ENCODE peak calls at places on chromosome 12, in nine cellular contexts. One of them, this sample, is unnamed.

GRCh38 chr12:112904571-112904970 is 2.2 kb upstream of the OAS1 start:
- DNase-seq in psoas muscle: no peak
- DNase-seq in ovary: no peak
- DNase-seq in SK-N-SH: no peak
- DNase-seq in tibial artery: no peak
- DNase-seq in epithelial cell of esophagus: no peak
- DNase-seq in GM20000: no peak
- DNase-seq in AG04450: no peak
- DNase-seq in dorsolateral prefrontal cortex: no peak
- DNase-seq in this sample: no peak

GRCh38 chr12:132108211-132108832 is 35.8 kb downstream of the DDX51 start:
- DNase-seq in psoas muscle: no peak
- DNase-seq in ovary: no peak
- DNase-seq in SK-N-SH: no peak
- DNase-seq in tibial artery: no peak
- DNase-seq in epithelial cell of esophagus: no peak
- DNase-seq in GM20000: no peak
- DNase-seq in AG04450: no peak
- DNase-seq in dorsolateral prefrontal cortex: no peak
- DNase-seq in this sample: no peak

GRCh38 chr12:132196038-132196872 is 52.0 kb downstream of the NOC4L start:
- DNase-seq in psoas muscle: no peak
- DNase-seq in ovary: no peak
- DNase-seq in SK-N-SH: no peak
- DNase-seq in tibial artery: no peak
- DNase-seq in epithelial cell of esophagus: no peak
- DNase-seq in GM20000: no peak
- DNase-seq in AG04450: no peak
- DNase-seq in dorsolateral prefrontal cortex: no peak
- DNase-seq in this sample: no peak

GRCh38 chr12:132584472-132584871 is 25.9 kb downstream of the LRCOL1 start:
- DNase-seq in psoas muscle: no peak
- DNase-seq in ovary: no peak
- DNase-seq in SK-N-SH: no peak
- DNase-seq in tibial artery: no peak
- DNase-seq in epithelial cell of esophagus: no peak
- DNase-seq in GM20000: no peak
- DNase-seq in AG04450: no peak
- DNase-seq in dorsolateral prefrontal cortex: no peak
- DNase-seq in this sample: no peak

GRCh38 chr12:7439579-7440505 is 4.1 kb downstream of the CD163L1 start:
- DNase-seq in psoas muscle: no peak
- DNase-seq in ovary: no peak
- DNase-seq in SK-N-SH: peak
- DNase-seq in tibial artery: no peak
- DNase-seq in epithelial cell of esophagus: peak
- DNase-seq in GM20000: peak
- DNase-seq in AG04450: peak
- DNase-seq in dorsolateral prefrontal cortex: no peak
- DNase-seq in this sample: no peak

GRCh38 chr12:98741615-98742265 is 96.7 kb downstream of the APAF1 start:
- DNase-seq in psoas muscle: no peak
- DNase-seq in ovary: no peak
- DNase-seq in SK-N-SH: no peak
- DNase-seq in tibial artery: no peak
- DNase-seq in epithelial cell of esophagus: no peak
- DNase-seq in GM20000: no peak
- DNase-seq in AG04450: no peak
- DNase-seq in dorsolateral prefrontal cortex: no peak
- DNase-seq in this sample: no peak

GRCh38 chr12:112537710-112538396 is 119.1 kb downstream of the PTPN11 start:
- DNase-seq in psoas muscle: no peak
- DNase-seq in ovary: no peak
- DNase-seq in SK-N-SH: peak
- DNase-seq in tibial artery: no peak
- DNase-seq in epithelial cell of esophagus: peak
- DNase-seq in GM20000: no peak
- DNase-seq in AG04450: no peak
- DNase-seq in dorsolateral prefrontal cortex: no peak
- DNase-seq in this sample: no peak

GRCh38 chr12:131454418-131455217 is 256.3 kb upstream of the SFSWAP start:
- DNase-seq in psoas muscle: no peak
- DNase-seq in ovary: no peak
- DNase-seq in SK-N-SH: peak
- DNase-seq in tibial artery: peak
- DNase-seq in epithelial cell of esophagus: no peak
- DNase-seq in GM20000: peak
- DNase-seq in AG04450: no peak
- DNase-seq in dorsolateral prefrontal cortex: no peak
- DNase-seq in this sample: no peak

GRCh38 chr12:45351921-45352670 is 136.2 kb downstream of the ANO6 start:
- DNase-seq in psoas muscle: no peak
- DNase-seq in ovary: peak
- DNase-seq in SK-N-SH: no peak
- DNase-seq in tibial artery: no peak
- DNase-seq in epithelial cell of esophagus: no peak
- DNase-seq in GM20000: no peak
- DNase-seq in AG04450: no peak
- DNase-seq in dorsolateral prefrontal cortex: no peak
- DNase-seq in this sample: no peak

GRCh38 chr12:130948136-130948535 is 5.6 kb upstream of the ADGRD1 start:
- DNase-seq in psoas muscle: no peak
- DNase-seq in ovary: no peak
- DNase-seq in SK-N-SH: no peak
- DNase-seq in tibial artery: no peak
- DNase-seq in epithelial cell of esophagus: no peak
- DNase-seq in GM20000: no peak
- DNase-seq in AG04450: no peak
- DNase-seq in dorsolateral prefrontal cortex: no peak
- DNase-seq in this sample: no peak

GRCh38 chr12:113136128-113136989 is 798 bp upstream of the RASAL1 start:
- DNase-seq in psoas muscle: no peak
- DNase-seq in ovary: no peak
- DNase-seq in SK-N-SH: peak
- DNase-seq in tibial artery: no peak
- DNase-seq in epithelial cell of esophagus: no peak
- DNase-seq in GM20000: no peak
- DNase-seq in AG04450: no peak
- DNase-seq in dorsolateral prefrontal cortex: peak
- DNase-seq in this sample: no peak

GRCh38 chr12:86148071-86148470 is 108.1 kb downstream of the MGAT4C start:
- DNase-seq in psoas muscle: no peak
- DNase-seq in ovary: no peak
- DNase-seq in SK-N-SH: no peak
- DNase-seq in tibial artery: no peak
- DNase-seq in epithelial cell of esophagus: peak
- DNase-seq in GM20000: no peak
- DNase-seq in AG04450: no peak
- DNase-seq in dorsolateral prefrontal cortex: no peak
- DNase-seq in this sample: no peak

GRCh38 chr12:42568952-42569916 is 20.3 kb downstream of the PRICKLE1 start:
- DNase-seq in psoas muscle: no peak
- DNase-seq in ovary: no peak
- DNase-seq in SK-N-SH: no peak
- DNase-seq in tibial artery: no peak
- DNase-seq in epithelial cell of esophagus: peak
- DNase-seq in GM20000: peak
- DNase-seq in AG04450: no peak
- DNase-seq in dorsolateral prefrontal cortex: no peak
- DNase-seq in this sample: no peak
- TF ChIP-seq CTCF in psoas muscle: peak
- TF ChIP-seq CTCF in ovary: peak
- TF ChIP-seq CTCF in SK-N-SH: peak
- TF ChIP-seq CTCF in tibial artery: peak
- TF ChIP-seq CTCF in epithelial cell of esophagus: peak
- TF ChIP-seq CTCF in GM20000: peak
- TF ChIP-seq CTCF in AG04450: peak
- TF ChIP-seq CTCF in dorsolateral prefrontal cortex: peak
- TF ChIP-seq CTCF in this sample: peak

GRCh38 chr12:51926064-51926632 is 18.8 kb downstream of the ACVRL1 start:
- DNase-seq in psoas muscle: no peak
- DNase-seq in ovary: no peak
- DNase-seq in SK-N-SH: no peak
- DNase-seq in tibial artery: peak
- DNase-seq in epithelial cell of esophagus: no peak
- DNase-seq in GM20000: no peak
- DNase-seq in AG04450: no peak
- DNase-seq in dorsolateral prefrontal cortex: no peak
- DNase-seq in this sample: no peak

GRCh38 chr12:51923506-51924365 is 16.4 kb downstream of the ACVRL1 start:
- DNase-seq in psoas muscle: peak
- DNase-seq in ovary: peak
- DNase-seq in SK-N-SH: peak
- DNase-seq in tibial artery: peak
- DNase-seq in epithelial cell of esophagus: peak
- DNase-seq in GM20000: peak
- DNase-seq in AG04450: no peak
- DNase-seq in dorsolateral prefrontal cortex: no peak
- DNase-seq in this sample: no peak

GRCh38 chr12:51924551-51925399 is 17.5 kb downstream of the ACVRL1 start:
- DNase-seq in psoas muscle: no peak
- DNase-seq in ovary: no peak
- DNase-seq in SK-N-SH: no peak
- DNase-seq in tibial artery: peak
- DNase-seq in epithelial cell of esophagus: no peak
- DNase-seq in GM20000: peak
- DNase-seq in AG04450: no peak
- DNase-seq in dorsolateral prefrontal cortex: no peak
- DNase-seq in this sample: no peak

GRCh38 chr12:51925400-51926063 is 18.2 kb downstream of the ACVRL1 start:
- DNase-seq in psoas muscle: no peak
- DNase-seq in ovary: no peak
- DNase-seq in SK-N-SH: no peak
- DNase-seq in tibial artery: no peak
- DNase-seq in epithelial cell of esophagus: no peak
- DNase-seq in GM20000: no peak
- DNase-seq in AG04450: no peak
- DNase-seq in dorsolateral prefrontal cortex: no peak
- DNase-seq in this sample: no peak

DNA sequence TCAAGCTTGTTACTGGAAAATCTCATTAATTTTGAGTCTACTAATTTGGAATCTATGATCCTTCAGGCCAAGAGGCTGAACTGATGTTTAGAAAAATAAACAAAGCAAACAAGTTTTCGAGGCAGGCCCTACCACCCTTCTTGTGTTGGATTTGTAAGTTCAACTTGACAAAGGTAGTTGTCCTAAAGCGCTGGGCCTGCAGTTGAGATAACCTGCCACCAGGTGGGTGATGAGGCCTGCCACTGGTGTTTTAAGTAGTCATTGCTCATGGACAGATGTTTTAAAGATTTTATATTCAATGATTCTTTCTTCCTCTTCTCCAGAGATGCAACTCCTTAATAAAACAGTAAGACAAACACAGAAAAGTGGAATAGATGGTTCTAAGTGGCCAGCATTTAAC is 19.4 kb downstream of the ACVRL1 start:
- DNase-seq in psoas muscle: no peak
- DNase-seq in ovary: no peak
- DNase-seq in SK-N-SH: no peak
- DNase-seq in tibial artery: peak
- DNase-seq in epithelial cell of esophagus: peak
- DNase-seq in GM20000: peak
- DNase-seq in AG04450: no peak
- DNase-seq in dorsolateral prefrontal cortex: no peak
- DNase-seq in this sample: no peak
- TF ChIP-seq CTCF in psoas muscle: peak
- TF ChIP-seq CTCF in ovary: no peak
- TF ChIP-seq CTCF in SK-N-SH: peak
- TF ChIP-seq CTCF in tibial artery: peak
- TF ChIP-seq CTCF in epithelial cell of esophagus: peak
- TF ChIP-seq CTCF in GM20000: peak
- TF ChIP-seq CTCF in AG04450: peak
- TF ChIP-seq CTCF in dorsolateral prefrontal cortex: no peak
- TF ChIP-seq CTCF in this sample: peak

DNA sequence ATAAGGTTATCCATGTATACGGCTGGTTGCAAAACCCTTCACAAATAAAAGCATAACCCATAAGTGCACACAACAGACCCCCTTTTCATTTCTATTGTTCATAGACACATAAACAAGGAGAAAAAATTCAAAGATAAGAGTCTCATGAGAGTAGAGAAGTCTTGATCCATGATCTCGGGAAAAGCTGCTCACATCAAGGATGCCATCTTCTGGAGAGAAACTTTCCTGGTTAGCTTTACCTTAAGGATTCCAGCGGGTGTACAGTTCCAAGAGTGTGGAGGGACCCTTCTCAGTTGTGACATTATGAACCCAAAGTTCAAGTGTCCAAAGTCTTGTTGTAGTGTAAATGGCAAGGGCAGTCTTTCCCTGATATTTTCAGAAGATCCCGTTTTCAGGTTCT is 144.5 kb downstream of the LLPH start:
- DNase-seq in psoas muscle: no peak
- DNase-seq in ovary: no peak
- DNase-seq in SK-N-SH: no peak
- DNase-seq in tibial artery: no peak
- DNase-seq in epithelial cell of esophagus: no peak
- DNase-seq in GM20000: no peak
- DNase-seq in AG04450: no peak
- DNase-seq in dorsolateral prefrontal cortex: no peak
- DNase-seq in this sample: no peak
- TF ChIP-seq CTCF in psoas muscle: no peak
- TF ChIP-seq CTCF in ovary: no peak
- TF ChIP-seq CTCF in SK-N-SH: no peak
- TF ChIP-seq CTCF in tibial artery: no peak
- TF ChIP-seq CTCF in epithelial cell of esophagus: peak
- TF ChIP-seq CTCF in GM20000: no peak
- TF ChIP-seq CTCF in AG04450: no peak
- TF ChIP-seq CTCF in dorsolateral prefrontal cortex: no peak
- TF ChIP-seq CTCF in this sample: no peak

GRCh38 chr12:9050521-9051155 is 61.3 kb downstream of the KLRG1 start:
- DNase-seq in psoas muscle: no peak
- DNase-seq in ovary: no peak
- DNase-seq in SK-N-SH: no peak
- DNase-seq in tibial artery: no peak
- DNase-seq in epithelial cell of esophagus: no peak
- DNase-seq in GM20000: no peak
- DNase-seq in AG04450: no peak
- DNase-seq in dorsolateral prefrontal cortex: no peak
- DNase-seq in this sample: no peak

GRCh38 chr12:9047105-9047504 is 57.8 kb downstream of the KLRG1 start:
- DNase-seq in psoas muscle: no peak
- DNase-seq in ovary: no peak
- DNase-seq in SK-N-SH: no peak
- DNase-seq in tibial artery: no peak
- DNase-seq in epithelial cell of esophagus: peak
- DNase-seq in GM20000: no peak
- DNase-seq in AG04450: no peak
- DNase-seq in dorsolateral prefrontal cortex: no peak
- DNase-seq in this sample: no peak

GRCh38 chr12:9051156-9051545 is 61.8 kb downstream of the KLRG1 start:
- DNase-seq in psoas muscle: no peak
- DNase-seq in ovary: no peak
- DNase-seq in SK-N-SH: no peak
- DNase-seq in tibial artery: no peak
- DNase-seq in epithelial cell of esophagus: no peak
- DNase-seq in GM20000: no peak
- DNase-seq in AG04450: no peak
- DNase-seq in dorsolateral prefrontal cortex: no peak
- DNase-seq in this sample: no peak

GRCh38 chr12:9048930-9049329 is 59.6 kb downstream of the KLRG1 start:
- DNase-seq in psoas muscle: no peak
- DNase-seq in ovary: no peak
- DNase-seq in SK-N-SH: no peak
- DNase-seq in tibial artery: no peak
- DNase-seq in epithelial cell of esophagus: no peak
- DNase-seq in GM20000: no peak
- DNase-seq in AG04450: no peak
- DNase-seq in dorsolateral prefrontal cortex: no peak
- DNase-seq in this sample: no peak

GRCh38 chr12:9049520-9050133 is 60.3 kb downstream of the KLRG1 start:
- DNase-seq in psoas muscle: no peak
- DNase-seq in ovary: no peak
- DNase-seq in SK-N-SH: peak
- DNase-seq in tibial artery: no peak
- DNase-seq in epithelial cell of esophagus: peak
- DNase-seq in GM20000: no peak
- DNase-seq in AG04450: peak
- DNase-seq in dorsolateral prefrontal cortex: no peak
- DNase-seq in this sample: no peak
- TF ChIP-seq CTCF in psoas muscle: peak
- TF ChIP-seq CTCF in ovary: peak
- TF ChIP-seq CTCF in SK-N-SH: peak
- TF ChIP-seq CTCF in tibial artery: peak
- TF ChIP-seq CTCF in epithelial cell of esophagus: peak
- TF ChIP-seq CTCF in GM20000: peak
- TF ChIP-seq CTCF in AG04450: peak
- TF ChIP-seq CTCF in dorsolateral prefrontal cortex: peak
- TF ChIP-seq CTCF in this sample: peak

This sample was measured in D721Med.